ENCODE peak calls at places on chromosomes 6 and 20, in seven cellular contexts. G is GM03348, D is GOT3, B is tibial nerve, M is sigmoid colon, U is H54, H is mammary epithelial cell. V is an unnamed sample.

GRCh38 chr6:83708970-83709747 is at the start of gene SNAP91:
- DNase-seq in D (no peak), G (peak; percentile 6), M (peak; percentile 56), H (no peak), B (no peak), U (no peak), V (no peak)

GRCh38 chr6:85008311-85009015 is 244.1 kb upstream of the TBX18 start:
- DNase-seq in M (no peak), G (peak; percentile 31), H (no peak), D (no peak), B (no peak), U (no peak), V (no peak)

GRCh38 chr6:90295854-90296345 is 743 bp downstream of the BACH2 start:
- DNase-seq in G (peak; percentile 61), U (no peak), M (peak; percentile 88), H (peak; percentile 71), D (no peak), B (peak; percentile 70), V (peak; percentile 22)

GRCh38 chr6:138464085-138464484 is 35.2 kb downstream of the NHSL1 start:
- DNase-seq in M (no peak), U (no peak), B (no peak), G (no peak), H (no peak), D (no peak), V (no peak)

GRCh38 chr6:111470991-111471390 is 12.0 kb downstream of the REV3L start:
- DNase-seq in U (no peak), M (no peak), D (no peak), H (no peak), G (no peak), B (no peak), V (no peak)

GRCh38 chr6:45687570-45687969 is 309.8 kb upstream of the SUPT3H start:
- DNase-seq in M (no peak), H (no peak), B (no peak), D (no peak), U (no peak), G (no peak), V (no peak)

GRCh38 chr6:30842754-30843610 is 41.3 kb upstream of the DDR1 start:
- DNase-seq in M (no peak), B (no peak), G (no peak), U (no peak), H (no peak), D (no peak), V (no peak)

GRCh38 chr6:43835872-43836419 is 65.9 kb downstream of the VEGFA start:
- DNase-seq in D (no peak), G (no peak), U (no peak), M (no peak), B (no peak), H (no peak), V (no peak)

GRCh38 chr6:50925981-50926380 is 107.3 kb downstream of the TFAP2B start:
- DNase-seq in D (no peak), G (peak; percentile 5), U (no peak), M (no peak), B (no peak), H (no peak), V (no peak)

GRCh38 chr20:61664741-61665320 is 400.9 kb downstream of the TAF4 start:
- DNase-seq in H (no peak), B (no peak), D (no peak), U (no peak), M (no peak), G (peak; percentile 59), V (peak; percentile 50)

GRCh38 chr20:15675151-15675550 is 898.1 kb downstream of the KIF16B start:
- DNase-seq in M (no peak), B (no peak), H (no peak), G (no peak), U (no peak), D (no peak), V (no peak)

GRCh38 chr6:105192707-105193465 is 13.1 kb upstream of the POPDC3 start:
- DNase-seq in G (peak; percentile 68), B (no peak), D (no peak), U (no peak), M (no peak), H (peak; percentile 80), V (no peak)

GRCh38 chr20:14707026-14707680 is 369.7 kb upstream of the FLRT3 start:
- DNase-seq in G (no peak), D (no peak), H (no peak), B (no peak), U (no peak), M (no peak), V (no peak)

GRCh38 chr20:33433465-33433864 is 10.1 kb downstream of the SNTA1 start:
- DNase-seq in H (no peak), U (no peak), M (peak; percentile 66), G (peak; percentile 49), D (no peak), B (no peak), V (peak; percentile 68)

GRCh38 chr6:158016571-158017383 is 35.1 kb downstream of the SYNJ2 start:
- DNase-seq in H (no peak), U (no peak), G (peak; percentile 29), M (peak; percentile 61), B (no peak), D (no peak), V (no peak)

GRCh38 chr6:160137989-160138835 is 16.6 kb downstream of the SLC22A1 start:
- DNase-seq in M (peak; percentile 73), U (peak; percentile 27), H (peak; percentile 46), D (no peak), G (peak; percentile 73), B (peak; percentile 57), V (peak; percentile 46)

GRCh38 chr6:46528956-46529750 is 37.9 kb upstream of the RCAN2 start:
- DNase-seq in U (no peak), M (no peak), H (no peak), D (no peak), G (peak; percentile 6), B (no peak), V (peak; percentile 8)

GRCh38 chr6:141199074-141199473 is 933.7 kb upstream of the GJE1 start:
- DNase-seq in U (no peak), G (no peak), M (no peak), D (no peak), H (no peak), B (no peak), V (no peak)

GRCh38 chr6:134706806-134707205 is 243.1 kb downstream of the ALDH8A1 start:
- DNase-seq in H (no peak), U (no peak), B (no peak), D (no peak), G (no peak), M (no peak), V (peak; percentile 27)

GRCh38 chr6:170345662-170346061 is 39.1 kb downstream of the FAM120B start:
- DNase-seq in G (no peak), H (peak; percentile 11), M (no peak), D (no peak), B (no peak), U (no peak), V (no peak)

GRCh38 chr6:112180095-112180820 is 74.1 kb downstream of the LAMA4 start:
- DNase-seq in M (peak; percentile 66), G (peak; percentile 50), B (no peak), D (no peak), U (no peak), H (peak; percentile 57), V (peak; percentile 27)

GRCh38 chr20:4946585-4947378 is 54.5 kb downstream of the SLC23A2 start:
- DNase-seq in M (no peak), U (no peak), B (no peak), D (no peak), H (no peak), G (no peak), V (no peak)

GRCh38 chr6:8084586-8084985 is 17.8 kb downstream of the EEF1E1 start:
- DNase-seq in M (no peak), U (no peak), G (peak; percentile 10), D (no peak), H (no peak), B (no peak), V (no peak)

GRCh38 chr6:146361367-146361924 is 182.2 kb upstream of the RAB32 start:
- DNase-seq in D (no peak), M (no peak), H (peak; percentile 6), G (peak; percentile 31), B (no peak), U (no peak), V (no peak)

GRCh38 chr6:109187399-109188114 is 92.2 kb downstream of the CEP57L1 start:
- DNase-seq in H (peak; percentile 16), G (peak; percentile 58), D (no peak), U (no peak), B (peak; percentile 60), M (peak; percentile 66), V (no peak)

GRCh38 chr6:78605909-78606446 is 261.4 kb upstream of the IRAK1BP1 start:
- DNase-seq in M (no peak), D (no peak), G (peak; percentile 46), H (peak; percentile 60), B (no peak), U (no peak), V (peak; percentile 18)

GRCh38 chr6:69866351-69867074 is at the start of gene COL19A1:
- DNase-seq in M (peak; percentile 64), U (no peak), D (no peak), B (no peak), G (no peak), H (no peak), V (no peak)

GRCh38 chr6:90078513-90079289 is 184.4 kb downstream of the GJA10 start:
- DNase-seq in G (no peak), U (no peak), M (no peak), D (no peak), H (no peak), B (no peak), V (no peak)

GRCh38 chr6:138162947-138163569 is 1.3 kb downstream of the ARFGEF3 start:
- DNase-seq in H (no peak), U (no peak), M (no peak), B (no peak), D (no peak), G (no peak), V (no peak)

GRCh38 chr20:18669241-18670019 is 81.6 kb downstream of the DTD1 start:
- DNase-seq in B (no peak), D (no peak), H (no peak), M (peak; percentile 50), U (no peak), G (no peak), V (no peak)

GRCh38 chr6:90399970-90400369 is 103.3 kb upstream of the BACH2 start:
- DNase-seq in M (no peak), D (no peak), B (no peak), H (no peak), U (no peak), G (no peak), V (no peak)

GRCh38 chr20:58980711-58981563 is at the start of gene NELFCD:
- DNase-seq in B (peak; percentile 77), M (peak; percentile 92), D (peak; percentile 84), H (peak; percentile 74), U (peak; percentile 92), G (peak; percentile 100), V (peak; percentile 99)

GRCh38 chr6:10951675-10952282 is 64.9 kb downstream of the SYCP2L start:
- DNase-seq in H (peak; percentile 23), U (peak; percentile 33), B (no peak), M (no peak), G (peak; percentile 71), D (no peak), V (peak; percentile 45)

GRCh38 chr20:35515341-35515740 is 14.1 kb downstream of the C20orf173 start:
- DNase-seq in U (no peak), B (no peak), H (no peak), G (no peak), D (no peak), M (no peak), V (no peak)

GRCh38 chr20:61902213-61902869 is 163.3 kb downstream of the TAF4 start:
- DNase-seq in G (no peak), U (no peak), H (no peak), B (no peak), D (no peak), M (no peak), V (no peak)

GRCh38 chr6:7261030-7261841 is 51.8 kb downstream of the SSR1 start:
- DNase-seq in G (peak; percentile 98), U (peak; percentile 95), D (peak; percentile 41), H (peak; percentile 93), M (peak; percentile 92), B (peak; percentile 71), V (peak; percentile 100)

GRCh38 chr20:52998268-52998667 is 26.1 kb downstream of the TSHZ2 start:
- DNase-seq in H (no peak), M (no peak), U (no peak), G (no peak), D (no peak), B (no peak), V (no peak)

GRCh38 chr6:85464722-85465150 is 14.9 kb downstream of the NT5E start:
- DNase-seq in D (no peak), U (peak; percentile 54), H (peak; percentile 89), G (peak; percentile 53), B (no peak), M (no peak), V (peak; percentile 58)

V was measured in hepatic stellate cell.